ENCODE peak calls at places on chromosomes 11 and 22, in five cellular contexts. One of them, this sample, is unnamed.

GRCh38 chr11:70103256-70103975 is 25.3 kb downstream of the ANO1 start:
- DNase-seq in stimulated activated CD4-positive, alpha-beta T cell treated with anti-CD3 and anti-CD28 coated beads, Interleukin-2, amount 100 ng/mL, for 48 hours: no peak
- DNase-seq in RKO: no peak
- DNase-seq in NCI-H1105 treated with DMSO at 0.1 percent for 48 hours: no peak
- DNase-seq in effector memory CD4-positive, alpha-beta T cell: no peak
- DNase-seq in this sample: no peak

GRCh38 chr11:111460752-111461305 is 51.4 kb downstream of the BTG4 start:
- DNase-seq in stimulated activated CD4-positive, alpha-beta T cell treated with anti-CD3 and anti-CD28 coated beads, Interleukin-2, amount 100 ng/mL, for 48 hours: no peak
- DNase-seq in RKO: no peak
- DNase-seq in NCI-H1105 treated with DMSO at 0.1 percent for 48 hours: no peak
- DNase-seq in effector memory CD4-positive, alpha-beta T cell: no peak
- DNase-seq in this sample: no peak

GRCh38 chr11:31487848-31488247 is 21.6 kb downstream of the IMMP1L start:
- DNase-seq in stimulated activated CD4-positive, alpha-beta T cell treated with anti-CD3 and anti-CD28 coated beads, Interleukin-2, amount 100 ng/mL, for 48 hours: no peak
- DNase-seq in RKO: peak; percentile 39
- DNase-seq in NCI-H1105 treated with DMSO at 0.1 percent for 48 hours: peak; percentile 54
- DNase-seq in effector memory CD4-positive, alpha-beta T cell: no peak
- DNase-seq in this sample: no peak

GRCh38 chr11:119758291-119758690 is 29.3 kb upstream of the NECTIN1 start:
- DNase-seq in stimulated activated CD4-positive, alpha-beta T cell treated with anti-CD3 and anti-CD28 coated beads, Interleukin-2, amount 100 ng/mL, for 48 hours: no peak
- DNase-seq in RKO: no peak
- DNase-seq in NCI-H1105 treated with DMSO at 0.1 percent for 48 hours: no peak
- DNase-seq in effector memory CD4-positive, alpha-beta T cell: no peak
- DNase-seq in this sample: no peak

GRCh38 chr11:82818399-82819043 is 81.7 kb downstream of the PRCP start:
- DNase-seq in stimulated activated CD4-positive, alpha-beta T cell treated with anti-CD3 and anti-CD28 coated beads, Interleukin-2, amount 100 ng/mL, for 48 hours: no peak
- DNase-seq in RKO: no peak
- DNase-seq in NCI-H1105 treated with DMSO at 0.1 percent for 48 hours: no peak
- DNase-seq in effector memory CD4-positive, alpha-beta T cell: no peak
- DNase-seq in this sample: no peak

GRCh38 chr11:133955091-133955846 is 1.5 kb downstream of the IGSF9B start:
- DNase-seq in stimulated activated CD4-positive, alpha-beta T cell treated with anti-CD3 and anti-CD28 coated beads, Interleukin-2, amount 100 ng/mL, for 48 hours: peak; percentile 21
- DNase-seq in RKO: peak; percentile 19
- DNase-seq in NCI-H1105 treated with DMSO at 0.1 percent for 48 hours: peak; percentile 72
- DNase-seq in effector memory CD4-positive, alpha-beta T cell: no peak
- DNase-seq in this sample: no peak

GRCh38 chr11:15406952-15407351 is 292.2 kb downstream of the INSC start:
- DNase-seq in stimulated activated CD4-positive, alpha-beta T cell treated with anti-CD3 and anti-CD28 coated beads, Interleukin-2, amount 100 ng/mL, for 48 hours: no peak
- DNase-seq in RKO: no peak
- DNase-seq in NCI-H1105 treated with DMSO at 0.1 percent for 48 hours: no peak
- DNase-seq in effector memory CD4-positive, alpha-beta T cell: no peak
- DNase-seq in this sample: no peak

GRCh38 chr11:13008625-13009475 is at the start of gene RASSF10:
- DNase-seq in stimulated activated CD4-positive, alpha-beta T cell treated with anti-CD3 and anti-CD28 coated beads, Interleukin-2, amount 100 ng/mL, for 48 hours: no peak
- DNase-seq in RKO: no peak
- DNase-seq in NCI-H1105 treated with DMSO at 0.1 percent for 48 hours: peak; percentile 49
- DNase-seq in effector memory CD4-positive, alpha-beta T cell: no peak
- DNase-seq in this sample: no peak

GRCh38 chr22:35839811-35840739 is 122.4 kb downstream of the APOL5 start:
- DNase-seq in stimulated activated CD4-positive, alpha-beta T cell treated with anti-CD3 and anti-CD28 coated beads, Interleukin-2, amount 100 ng/mL, for 48 hours: no peak
- DNase-seq in RKO: peak; percentile 96
- DNase-seq in NCI-H1105 treated with DMSO at 0.1 percent for 48 hours: peak; percentile 92
- DNase-seq in effector memory CD4-positive, alpha-beta T cell: no peak
- DNase-seq in this sample: peak; percentile 58

GRCh38 chr11:87712802-87713202 is 462.4 kb downstream of the RAB38 start:
- DNase-seq in stimulated activated CD4-positive, alpha-beta T cell treated with anti-CD3 and anti-CD28 coated beads, Interleukin-2, amount 100 ng/mL, for 48 hours: no peak
- DNase-seq in RKO: no peak
- DNase-seq in NCI-H1105 treated with DMSO at 0.1 percent for 48 hours: no peak
- DNase-seq in effector memory CD4-positive, alpha-beta T cell: no peak
- DNase-seq in this sample: no peak

GRCh38 chr11:10373340-10373739 is 68.5 kb downstream of the ADM start:
- DNase-seq in stimulated activated CD4-positive, alpha-beta T cell treated with anti-CD3 and anti-CD28 coated beads, Interleukin-2, amount 100 ng/mL, for 48 hours: no peak
- DNase-seq in RKO: no peak
- DNase-seq in NCI-H1105 treated with DMSO at 0.1 percent for 48 hours: peak; percentile 18
- DNase-seq in effector memory CD4-positive, alpha-beta T cell: no peak
- DNase-seq in this sample: peak; percentile 61

GRCh38 chr22:29987143-29987542 is 93.1 kb upstream of the HORMAD2 start:
- DNase-seq in stimulated activated CD4-positive, alpha-beta T cell treated with anti-CD3 and anti-CD28 coated beads, Interleukin-2, amount 100 ng/mL, for 48 hours: no peak
- DNase-seq in RKO: no peak
- DNase-seq in NCI-H1105 treated with DMSO at 0.1 percent for 48 hours: no peak
- DNase-seq in effector memory CD4-positive, alpha-beta T cell: no peak
- DNase-seq in this sample: no peak

GRCh38 chr11:110376711-110377324 is 52.9 kb upstream of the FDX1 start:
- DNase-seq in stimulated activated CD4-positive, alpha-beta T cell treated with anti-CD3 and anti-CD28 coated beads, Interleukin-2, amount 100 ng/mL, for 48 hours: no peak
- DNase-seq in RKO: peak; percentile 72
- DNase-seq in NCI-H1105 treated with DMSO at 0.1 percent for 48 hours: peak; percentile 95
- DNase-seq in effector memory CD4-positive, alpha-beta T cell: no peak
- DNase-seq in this sample: peak; percentile 90

GRCh38 chr22:21446827-21447690 is 20.1 kb upstream of the TMEM191C start:
- DNase-seq in stimulated activated CD4-positive, alpha-beta T cell treated with anti-CD3 and anti-CD28 coated beads, Interleukin-2, amount 100 ng/mL, for 48 hours: no peak
- DNase-seq in RKO: no peak
- DNase-seq in NCI-H1105 treated with DMSO at 0.1 percent for 48 hours: no peak
- DNase-seq in effector memory CD4-positive, alpha-beta T cell: no peak
- DNase-seq in this sample: peak; percentile 44

GRCh38 chr11:75938543-75938942 is 123.5 kb downstream of the UVRAG start:
- DNase-seq in stimulated activated CD4-positive, alpha-beta T cell treated with anti-CD3 and anti-CD28 coated beads, Interleukin-2, amount 100 ng/mL, for 48 hours: no peak
- DNase-seq in RKO: no peak
- DNase-seq in NCI-H1105 treated with DMSO at 0.1 percent for 48 hours: no peak
- DNase-seq in effector memory CD4-positive, alpha-beta T cell: no peak
- DNase-seq in this sample: no peak

GRCh38 chr22:32204211-32204855 is 540 bp downstream of the RFPL2 start:
- DNase-seq in stimulated activated CD4-positive, alpha-beta T cell treated with anti-CD3 and anti-CD28 coated beads, Interleukin-2, amount 100 ng/mL, for 48 hours: no peak
- DNase-seq in RKO: no peak
- DNase-seq in NCI-H1105 treated with DMSO at 0.1 percent for 48 hours: peak; percentile 81
- DNase-seq in effector memory CD4-positive, alpha-beta T cell: no peak
- DNase-seq in this sample: peak; percentile 64

GRCh38 chr11:34997872-34998548 is 81.6 kb downstream of the PDHX start:
- DNase-seq in stimulated activated CD4-positive, alpha-beta T cell treated with anti-CD3 and anti-CD28 coated beads, Interleukin-2, amount 100 ng/mL, for 48 hours: no peak
- DNase-seq in RKO: peak; percentile 33
- DNase-seq in NCI-H1105 treated with DMSO at 0.1 percent for 48 hours: peak; percentile 25
- DNase-seq in effector memory CD4-positive, alpha-beta T cell: no peak
- DNase-seq in this sample: no peak

GRCh38 chr11:48172818-48173609 is 43.6 kb upstream of the OR4B1 start:
- DNase-seq in stimulated activated CD4-positive, alpha-beta T cell treated with anti-CD3 and anti-CD28 coated beads, Interleukin-2, amount 100 ng/mL, for 48 hours: peak; percentile 67
- DNase-seq in RKO: peak; percentile 59
- DNase-seq in NCI-H1105 treated with DMSO at 0.1 percent for 48 hours: peak; percentile 33
- DNase-seq in effector memory CD4-positive, alpha-beta T cell: peak; percentile 13
- DNase-seq in this sample: peak; percentile 60

GRCh38 chr11:57321996-57322880 is 2.5 kb downstream of the TNKS1BP1 start:
- DNase-seq in stimulated activated CD4-positive, alpha-beta T cell treated with anti-CD3 and anti-CD28 coated beads, Interleukin-2, amount 100 ng/mL, for 48 hours: no peak
- DNase-seq in RKO: peak; percentile 54
- DNase-seq in NCI-H1105 treated with DMSO at 0.1 percent for 48 hours: no peak
- DNase-seq in effector memory CD4-positive, alpha-beta T cell: no peak
- DNase-seq in this sample: peak; percentile 90

GRCh38 chr11:71140206-71140919 is 112.0 kb downstream of the SHANK2 start:
- DNase-seq in stimulated activated CD4-positive, alpha-beta T cell treated with anti-CD3 and anti-CD28 coated beads, Interleukin-2, amount 100 ng/mL, for 48 hours: no peak
- DNase-seq in RKO: no peak
- DNase-seq in NCI-H1105 treated with DMSO at 0.1 percent for 48 hours: peak; percentile 85
- DNase-seq in effector memory CD4-positive, alpha-beta T cell: no peak
- DNase-seq in this sample: no peak

GRCh38 chr11:69896250-69896649 is 77.0 kb upstream of the FGF3 start:
- DNase-seq in stimulated activated CD4-positive, alpha-beta T cell treated with anti-CD3 and anti-CD28 coated beads, Interleukin-2, amount 100 ng/mL, for 48 hours: no peak
- DNase-seq in RKO: no peak
- DNase-seq in NCI-H1105 treated with DMSO at 0.1 percent for 48 hours: no peak
- DNase-seq in effector memory CD4-positive, alpha-beta T cell: no peak
- DNase-seq in this sample: no peak

GRCh38 chr11:48109046-48109666 is 107.5 kb upstream of the OR4B1 start:
- DNase-seq in stimulated activated CD4-positive, alpha-beta T cell treated with anti-CD3 and anti-CD28 coated beads, Interleukin-2, amount 100 ng/mL, for 48 hours: no peak
- DNase-seq in RKO: peak; percentile 74
- DNase-seq in NCI-H1105 treated with DMSO at 0.1 percent for 48 hours: peak; percentile 69
- DNase-seq in effector memory CD4-positive, alpha-beta T cell: no peak
- DNase-seq in this sample: no peak

GRCh38 chr11:31784645-31785044 is 26.5 kb downstream of the PAX6 start:
- DNase-seq in stimulated activated CD4-positive, alpha-beta T cell treated with anti-CD3 and anti-CD28 coated beads, Interleukin-2, amount 100 ng/mL, for 48 hours: no peak
- DNase-seq in RKO: no peak
- DNase-seq in NCI-H1105 treated with DMSO at 0.1 percent for 48 hours: no peak
- DNase-seq in effector memory CD4-positive, alpha-beta T cell: no peak
- DNase-seq in this sample: no peak

GRCh38 chr11:47220401-47220821 is 5.6 kb downstream of the DDB2 start:
- DNase-seq in stimulated activated CD4-positive, alpha-beta T cell treated with anti-CD3 and anti-CD28 coated beads, Interleukin-2, amount 100 ng/mL, for 48 hours: no peak
- DNase-seq in RKO: peak; percentile 77
- DNase-seq in NCI-H1105 treated with DMSO at 0.1 percent for 48 hours: no peak
- DNase-seq in effector memory CD4-positive, alpha-beta T cell: no peak
- DNase-seq in this sample: no peak

GRCh38 chr11:117859061-117859460 is 17.4 kb downstream of the FXYD6 start:
- DNase-seq in stimulated activated CD4-positive, alpha-beta T cell treated with anti-CD3 and anti-CD28 coated beads, Interleukin-2, amount 100 ng/mL, for 48 hours: no peak
- DNase-seq in RKO: no peak
- DNase-seq in NCI-H1105 treated with DMSO at 0.1 percent for 48 hours: no peak
- DNase-seq in effector memory CD4-positive, alpha-beta T cell: no peak
- DNase-seq in this sample: no peak

GRCh38 chr11:113796663-113797259 is 17.2 kb downstream of the CLDN25 start:
- DNase-seq in stimulated activated CD4-positive, alpha-beta T cell treated with anti-CD3 and anti-CD28 coated beads, Interleukin-2, amount 100 ng/mL, for 48 hours: no peak
- DNase-seq in RKO: peak; percentile 60
- DNase-seq in NCI-H1105 treated with DMSO at 0.1 percent for 48 hours: peak; percentile 47
- DNase-seq in effector memory CD4-positive, alpha-beta T cell: no peak
- DNase-seq in this sample: no peak